ENCODE peak calls at places on chromosomes 2 and 18, in four cellular contexts. K is AG20443, A is AG09309, Q is HCT116. U is an unnamed sample.

GRCh38 chr2:18440141-18440605 is 120.3 kb downstream of the RDH14 start:
- DNase-seq in K (peak), A (peak), Q (no peak), U (no peak)

GRCh38 chr2:68832161-68832869 is 38.9 kb downstream of the BMP10 start:
- DNase-seq in K (peak), A (no peak), Q (no peak), U (peak)

GRCh38 chr18:7601249-7601620 is 34.1 kb downstream of the PTPRM start:
- DNase-seq in K (no peak), A (no peak), Q (no peak), U (no peak)

GRCh38 chr2:8797682-8798081 is 39.7 kb downstream of the KIDINS220 start:
- DNase-seq in K (no peak), A (no peak), Q (no peak), U (no peak)

GRCh38 chr2:29420999-29421856 is 306.0 kb downstream of the CLIP4 start:
- DNase-seq in K (no peak), A (no peak), Q (no peak), U (peak)

GRCh38 chr2:71451695-71452094 is 1.7 kb upstream of the DYSF start:
- DNase-seq in K (no peak), A (no peak), Q (no peak), U (no peak)

GRCh38 chr2:226802573-226802972 is 3.0 kb upstream of the IRS1 start:
- DNase-seq in K (peak), A (peak), Q (peak), U (peak)

GRCh38 chr18:40012931-40013609 is 1942.0 kb upstream of the PIK3C3 start:
- DNase-seq in K (no peak), A (no peak), Q (no peak), U (no peak)

GRCh38 chr2:15725788-15726112 is 134.1 kb downstream of the DDX1 start:
- DNase-seq in K (no peak), A (no peak), Q (no peak), U (no peak)

GRCh38 chr2:224775638-224776037 is 59.5 kb upstream of the CCDC195 start:
- DNase-seq in K (no peak), A (no peak), Q (no peak), U (no peak)

GRCh38 chr2:150312271-150312670 is 175.2 kb downstream of the RND3 start:
- DNase-seq in K (no peak), A (no peak), Q (no peak), U (no peak)

GRCh38 chr18:35477974-35478373 is 19.8 kb downstream of the INO80C start:
- DNase-seq in K (no peak), A (no peak), Q (no peak), U (no peak)

GRCh38 chr2:222228046-222228445 is 70.8 kb downstream of the PAX3 start:
- DNase-seq in K (no peak), A (no peak), Q (no peak), U (no peak)

GRCh38 chr2:54546925-54547324 is 90.8 kb downstream of the SPTBN1 start:
- DNase-seq in K (no peak), A (no peak), Q (no peak), U (no peak)

GRCh38 chr2:240932724-240933047 is 26.6 kb downstream of the CROCC2 start:
- DNase-seq in K (no peak), A (no peak), Q (no peak), U (no peak)

GRCh38 chr2:201450910-201451329 is 338 bp downstream of the TRAK2 start:
- DNase-seq in K (peak), A (no peak), Q (no peak), U (no peak)

GRCh38 chr2:241217320-241218031 is 29.0 kb downstream of the ANO7 start:
- DNase-seq in K (peak), A (peak), Q (no peak), U (peak)

GRCh38 chr2:218398437-218399390 is 954 bp upstream of the CTDSP1 start:
- DNase-seq in K (peak), A (no peak), Q (peak), U (peak)

GRCh38 chr18:46422552-46423055 is 234.4 kb downstream of the LOXHD1 start:
- DNase-seq in K (no peak), A (no peak), Q (no peak), U (no peak)

GRCh38 chr2:234951386-234952269 is at the start of gene SH3BP4:
- DNase-seq in K (peak), A (no peak), Q (no peak), U (peak)

GRCh38 chr2:100968146-100969145 is 33.6 kb upstream of the RPL31 start:
- DNase-seq in K (no peak), A (no peak), Q (no peak), U (no peak)

GRCh38 chr18:70363861-70364260 is 75.0 kb downstream of the SOCS6 start:
- DNase-seq in K (peak), A (no peak), Q (peak), U (peak)

GRCh38 chr2:40680547-40680946 is 228.7 kb upstream of the SLC8A1 start:
- DNase-seq in K (no peak), A (no peak), Q (no peak), U (no peak)

GRCh38 chr2:216012133-216012829 is 1.1 kb downstream of the MREG start:
- DNase-seq in K (peak), A (no peak), Q (no peak), U (peak)

GRCh38 chr2:73983322-73984202 is 1.1 kb upstream of the TET3 start:
- DNase-seq in K (no peak), A (no peak), Q (peak), U (peak)

GRCh38 chr2:137910641-137911040 is 53.6 kb upstream of the HNMT start:
- DNase-seq in K (peak), A (no peak), Q (peak), U (peak)

GRCh38 chr2:240992572-240993291 is 5.7 kb upstream of the SNED1 start:
- DNase-seq in K (no peak), A (no peak), Q (no peak), U (no peak)

GRCh38 chr2:73703675-73704074 is 33.5 kb downstream of the TPRKB start:
- DNase-seq in K (no peak), A (no peak), Q (no peak), U (no peak)

GRCh38 chr2:197208029-197208428 is 102.6 kb downstream of the ANKRD44 start:
- DNase-seq in K (no peak), A (no peak), Q (no peak), U (no peak)

GRCh38 chr2:3151153-3151918 is 226.3 kb downstream of the EIPR1 start:
- DNase-seq in K (no peak), A (no peak), Q (no peak), U (no peak)

GRCh38 chr2:187644991-187645390 is 90.8 kb upstream of the TFPI start:
- DNase-seq in K (no peak), A (no peak), Q (no peak), U (no peak)

GRCh38 chr2:222410534-222410933 is 13.8 kb upstream of the SGPP2 start:
- DNase-seq in K (no peak), A (no peak), Q (no peak), U (peak)

GRCh38 chr2:109279243-109279860 is 150.3 kb downstream of the SH3RF3 start:
- DNase-seq in K (no peak), A (no peak), Q (no peak), U (no peak)